ENCODE peak calls at places on chromosomes 5 and 9, in eight cellular contexts. M, K, A, G, T, S, O and R are unnamed samples.

GRCh38 chr9:105341784-105342183 is 97.3 kb downstream of the SLC44A1 start:
- DNase-seq in M (peak; percentile 10), K (peak; percentile 39), A (no peak), G (no peak), T (peak; percentile 15), S (no peak), O (no peak), R (no peak)

GRCh38 chr9:107768224-107768623 is 278.7 kb upstream of the KLF4 start:
- DNase-seq in M (no peak), K (no peak), A (no peak), G (no peak), T (no peak), S (no peak), O (no peak), R (no peak)

GRCh38 chr9:36116593-36116992 is 19.9 kb upstream of the GLIPR2 start:
- DNase-seq in M (no peak), K (peak; percentile 22), A (no peak), G (no peak), T (no peak), S (no peak), O (no peak), R (no peak)

GRCh38 chr5:88734191-88734640 is 148.8 kb downstream of the MEF2C start:
- DNase-seq in M (peak; percentile 69), K (no peak), A (no peak), G (no peak), T (no peak), S (no peak), O (peak; percentile 20), R (no peak)

GRCh38 chr5:173858025-173858674 is 30.0 kb upstream of the CPEB4 start:
- DNase-seq in M (no peak), K (no peak), A (no peak), G (no peak), T (no peak), S (no peak), O (no peak), R (no peak)

GRCh38 chr5:126395627-126396026 is 27.6 kb upstream of the GRAMD2B start:
- DNase-seq in M (no peak), K (no peak), A (no peak), G (no peak), T (no peak), S (no peak), O (no peak), R (no peak)

GRCh38 chr9:110821064-110821463 is 152.5 kb downstream of the MUSK start:
- DNase-seq in M (no peak), K (no peak), A (no peak), G (no peak), T (no peak), S (no peak), O (no peak), R (no peak)

GRCh38 chr9:71755869-71756268 is 12.4 kb downstream of the CEMIP2 start:
- DNase-seq in M (no peak), K (no peak), A (no peak), G (no peak), T (no peak), S (no peak), O (no peak), R (no peak)

GRCh38 chr9:6827370-6827949 is 69.7 kb downstream of the KDM4C start:
- DNase-seq in M (peak; percentile 15), K (peak; percentile 62), A (no peak), G (peak; percentile 32), T (no peak), S (peak; percentile 32), O (peak; percentile 15), R (peak; percentile 27)

GRCh38 chr9:111483419-111483861 is 743 bp downstream of the ECPAS start:
- DNase-seq in M (no peak), K (peak; percentile 68), A (no peak), G (peak; percentile 40), T (no peak), S (no peak), O (peak; percentile 64), R (peak; percentile 63)

GRCh38 chr5:57770029-57770428 is 287.4 kb upstream of the ACTBL2 start:
- DNase-seq in M (no peak), K (no peak), A (no peak), G (no peak), T (no peak), S (no peak), O (no peak), R (no peak)

GRCh38 chr9:84264307-84264706 is 76.3 kb downstream of the SLC28A3 start:
- DNase-seq in M (no peak), K (no peak), A (no peak), G (no peak), T (no peak), S (no peak), O (no peak), R (no peak)

GRCh38 chr5:150394103-150394502 is 18.6 kb downstream of the CD74 start:
- DNase-seq in M (no peak), K (peak; percentile 89), A (no peak), G (no peak), T (no peak), S (no peak), O (no peak), R (no peak)

GRCh38 chr5:159933531-159934485 is 17.5 kb downstream of the ADRA1B start:
- DNase-seq in M (no peak), K (no peak), A (no peak), G (no peak), T (no peak), S (no peak), O (no peak), R (no peak)

GRCh38 chr5:175351126-175351525 is 92.9 kb downstream of the DRD1 start:
- DNase-seq in M (no peak), K (no peak), A (peak; percentile 61), G (no peak), T (no peak), S (no peak), O (no peak), R (no peak)

GRCh38 chr5:148910216-148910615 is 83.8 kb downstream of the ADRB2 start:
- DNase-seq in M (no peak), K (no peak), A (no peak), G (no peak), T (no peak), S (no peak), O (no peak), R (no peak)

GRCh38 chr5:145942749-145943148 is 6.4 kb downstream of the SH3RF2 start:
- DNase-seq in M (no peak), K (no peak), A (no peak), G (no peak), T (no peak), S (no peak), O (no peak), R (no peak)

GRCh38 chr5:17890501-17890900 is 256.2 kb downstream of the TAF11L14 start:
- DNase-seq in M (no peak), K (no peak), A (no peak), G (no peak), T (no peak), S (no peak), O (no peak), R (no peak)

GRCh38 chr5:135569755-135570452 is 8.9 kb downstream of the CXCL14 start:
- DNase-seq in M (no peak), K (peak; percentile 57), A (no peak), G (no peak), T (no peak), S (peak; percentile 30), O (no peak), R (peak; percentile 38)

GRCh38 chr5:98767563-98767962 is 5.9 kb upstream of the RGMB start:
- DNase-seq in M (no peak), K (peak; percentile 25), A (no peak), G (no peak), T (no peak), S (no peak), O (no peak), R (no peak)

GRCh38 chr5:4941957-4942830 is 197.9 kb upstream of the ADAMTS16 start:
- DNase-seq in M (peak; percentile 18), K (no peak), A (no peak), G (no peak), T (no peak), S (no peak), O (peak; percentile 29), R (peak; percentile 29)

GRCh38 chr5:3595102-3595961 is at the start of gene IRX1:
- DNase-seq in M (no peak), K (no peak), A (peak; percentile 93), G (no peak), T (no peak), S (no peak), O (no peak), R (no peak)

GRCh38 chr5:78601622-78602314 is 46.8 kb downstream of the LHFPL2 start:
- DNase-seq in M (no peak), K (peak; percentile 45), A (no peak), G (no peak), T (no peak), S (no peak), O (no peak), R (no peak)

GRCh38 chr9:91197232-91198181 is 164.2 kb downstream of the AUH start:
- DNase-seq in M (no peak), K (peak; percentile 89), A (peak; percentile 93), G (no peak), T (peak; percentile 35), S (peak; percentile 58), O (no peak), R (peak; percentile 57)

GRCh38 chr9:18890372-18890771 is 142.6 kb downstream of the SAXO1 start:
- DNase-seq in M (no peak), K (peak; percentile 47), A (no peak), G (no peak), T (peak; percentile 10), S (no peak), O (no peak), R (no peak)

GRCh38 chr9:14989811-14990210 is 79.6 kb upstream of the FREM1 start:
- DNase-seq in M (no peak), K (no peak), A (no peak), G (no peak), T (no peak), S (no peak), O (no peak), R (no peak)

GRCh38 chr5:173643964-173644363 is 27.5 kb upstream of the BOD1 start:
- DNase-seq in M (peak; percentile 41), K (no peak), A (no peak), G (no peak), T (no peak), S (peak; percentile 31), O (peak; percentile 15), R (no peak)

GRCh38 chr5:62786099-62786498 is 207.5 kb downstream of the LRRC70 start:
- DNase-seq in M (no peak), K (no peak), A (no peak), G (no peak), T (no peak), S (no peak), O (no peak), R (no peak)

GRCh38 chr5:72818866-72819534 is 2.5 kb downstream of the TNPO1 start:
- DNase-seq in M (peak; percentile 3), K (peak; percentile 82), A (peak; percentile 91), G (peak; percentile 49), T (peak; percentile 46), S (peak; percentile 55), O (peak; percentile 19), R (peak; percentile 28)